ENCODE peak calls at places on chromosome 7, in eight cellular contexts. T is HepG2, B is adrenal gland, H is sigmoid colon, A is suprapubic skin, G is Peyer's patch, Y is uterus, M is IMR-90. P is an unnamed sample.

GRCh38 chr7:78764571-78764970 is 688.9 kb downstream of the MAGI2 start:
- DNase-seq in B (no peak), T (no peak), Y (no peak), G (no peak), H (no peak), A (no peak), M (no peak), P (no peak)

GRCh38 chr7:41573881-41574280 is 129.0 kb downstream of the INHBA start:
- DNase-seq in B (no peak), H (no peak), M (peak; percentile 23), Y (no peak), G (no peak), A (no peak), T (no peak), P (no peak)

GRCh38 chr7:73433924-73434700 is 534 bp downstream of the FZD9 start:
- DNase-seq in A (no peak), Y (no peak), H (no peak), T (no peak), G (no peak), M (no peak), B (no peak), P (no peak)

GRCh38 chr7:33979807-33980355 is 74.5 kb downstream of the BMPER start:
- DNase-seq in A (no peak), M (peak; percentile 99), B (no peak), G (no peak), H (no peak), T (peak; percentile 5), Y (no peak), P (no peak)

GRCh38 chr7:34090796-34091195 is 185.5 kb downstream of the BMPER start:
- DNase-seq in H (no peak), A (no peak), T (no peak), M (peak; percentile 5), B (no peak), G (no peak), Y (no peak), P (no peak)

GRCh38 chr7:112060625-112061024 is 145.6 kb downstream of the DOCK4 start:
- DNase-seq in A (no peak), Y (no peak), T (peak; percentile 85), B (no peak), M (no peak), G (no peak), H (no peak), P (no peak)

GRCh38 chr7:66076459-66077329 is 1.1 kb downstream of the ASL start:
- DNase-seq in T (peak; percentile 70), A (no peak), M (no peak), G (no peak), B (no peak), H (no peak), Y (no peak), P (peak; percentile 86)

GRCh38 chr7:15836041-15836440 is 149.6 kb upstream of the MEOX2 start:
- DNase-seq in T (no peak), B (no peak), H (no peak), G (no peak), A (no peak), M (peak; percentile 50), Y (no peak), P (no peak)

GRCh38 chr7:25580156-25580555 is 351.9 kb upstream of the NPVF start:
- DNase-seq in G (no peak), A (no peak), H (no peak), Y (no peak), B (no peak), T (no peak), M (no peak), P (no peak)

GRCh38 chr7:55048221-55048859 is 29.5 kb downstream of the EGFR start:
- DNase-seq in M (no peak), T (peak; percentile 75), B (peak; percentile 60), G (no peak), Y (no peak), A (no peak), H (no peak), P (peak; percentile 56)

GRCh38 chr7:81111781-81112540 is 193.1 kb upstream of the SEMA3C start:
- DNase-seq in B (no peak), A (no peak), G (no peak), H (peak; percentile 71), T (no peak), Y (no peak), M (peak; percentile 72), P (no peak)

GRCh38 chr7:26686448-26686981 is 177.9 kb downstream of the SKAP2 start:
- DNase-seq in B (peak; percentile 55), A (peak; percentile 57), M (peak; percentile 92), Y (no peak), H (peak; percentile 66), T (peak; percentile 68), G (no peak), P (no peak)

GRCh38 chr7:107564553-107565298 is 955 bp downstream of the DUS4L start:
- DNase-seq in A (no peak), H (no peak), Y (no peak), M (peak; percentile 95), T (no peak), G (no peak), B (no peak), P (no peak)

GRCh38 chr7:136194843-136195242 is 217.7 kb upstream of the MTPN start:
- DNase-seq in H (no peak), Y (no peak), G (no peak), A (no peak), T (no peak), M (no peak), B (no peak), P (no peak)

GRCh38 chr7:156892086-156892800 is 740 bp downstream of the LMBR1 start:
- DNase-seq in Y (peak; percentile 49), A (peak; percentile 81), G (peak; percentile 56), T (peak; percentile 19), H (peak; percentile 75), B (peak; percentile 74), M (no peak), P (peak; percentile 75)

GRCh38 chr7:152674860-152675760 is 831 bp downstream of the XRCC2 start:
- DNase-seq in H (no peak), A (no peak), T (peak; percentile 47), G (no peak), Y (no peak), B (no peak), M (peak; percentile 29), P (peak; percentile 38)

DNA sequence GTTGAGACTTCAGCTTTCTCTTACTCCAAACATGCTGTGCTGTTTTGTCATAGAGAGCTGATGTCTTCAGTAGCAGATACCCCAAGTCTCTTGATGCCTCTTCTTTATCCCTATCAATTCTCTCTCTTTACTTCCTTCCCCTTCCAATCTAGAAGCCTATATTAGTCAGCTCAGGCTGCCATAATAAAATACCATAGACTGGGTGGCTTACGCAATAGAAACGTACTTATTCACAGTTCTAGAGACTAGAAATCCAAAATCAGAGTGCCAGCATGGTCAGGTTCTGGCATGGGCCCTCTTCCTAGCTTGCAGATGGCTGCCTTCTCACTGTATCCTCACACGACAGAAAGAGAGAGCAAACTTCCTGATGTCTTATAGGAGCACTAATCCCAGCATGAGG is 9.0 kb upstream of the GARS1 start:
- DNase-seq in M (peak; percentile 8), B (no peak), T (no peak), G (no peak), Y (no peak), H (no peak), A (no peak), P (no peak)
- H3K36me3 ChIP-seq in M (peaks cover 9% of the 10 kb centered on the region), B (peaks cover 30% of the 10 kb centered on the region), T (peaks cover 14% of the 10 kb centered on the region), G (peaks cover 44% of the 10 kb centered on the region), Y (no peaks in the 10 kb centered on the region), H (peaks cover 4% of the 10 kb centered on the region), A (peaks cover 42% of the 10 kb centered on the region), P (peaks cover 4% of the 10 kb centered on the region)

DNA sequence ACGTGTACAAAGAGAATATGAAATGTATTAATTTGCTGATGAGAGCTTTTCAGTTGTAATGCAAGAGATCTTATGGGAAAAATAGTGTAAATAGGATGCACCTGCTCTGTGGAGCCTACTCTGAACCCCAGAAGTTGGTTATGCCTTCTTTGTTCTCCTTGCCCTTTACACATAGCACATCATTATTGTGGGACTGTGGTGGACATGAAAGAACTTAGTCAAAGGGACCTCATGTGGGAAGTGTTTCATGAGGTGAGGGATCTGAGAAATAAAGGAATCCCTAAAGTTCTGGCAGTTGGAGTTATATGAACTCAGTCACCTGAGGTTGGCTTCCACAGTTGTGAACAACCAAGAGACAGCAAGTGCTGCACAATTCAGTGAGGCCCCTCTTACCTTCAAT is 66.1 kb downstream of the GRM8 start:
- DNase-seq in G (no peak), A (no peak), M (no peak), T (no peak), B (no peak), H (no peak), Y (no peak), P (no peak)
- TF ChIP-seq POLR2A in G (no peak), A (no peak), M (no peak), T (no peak), B (no peak), H (no peak), Y (no peak), P (no peak)

DNA sequence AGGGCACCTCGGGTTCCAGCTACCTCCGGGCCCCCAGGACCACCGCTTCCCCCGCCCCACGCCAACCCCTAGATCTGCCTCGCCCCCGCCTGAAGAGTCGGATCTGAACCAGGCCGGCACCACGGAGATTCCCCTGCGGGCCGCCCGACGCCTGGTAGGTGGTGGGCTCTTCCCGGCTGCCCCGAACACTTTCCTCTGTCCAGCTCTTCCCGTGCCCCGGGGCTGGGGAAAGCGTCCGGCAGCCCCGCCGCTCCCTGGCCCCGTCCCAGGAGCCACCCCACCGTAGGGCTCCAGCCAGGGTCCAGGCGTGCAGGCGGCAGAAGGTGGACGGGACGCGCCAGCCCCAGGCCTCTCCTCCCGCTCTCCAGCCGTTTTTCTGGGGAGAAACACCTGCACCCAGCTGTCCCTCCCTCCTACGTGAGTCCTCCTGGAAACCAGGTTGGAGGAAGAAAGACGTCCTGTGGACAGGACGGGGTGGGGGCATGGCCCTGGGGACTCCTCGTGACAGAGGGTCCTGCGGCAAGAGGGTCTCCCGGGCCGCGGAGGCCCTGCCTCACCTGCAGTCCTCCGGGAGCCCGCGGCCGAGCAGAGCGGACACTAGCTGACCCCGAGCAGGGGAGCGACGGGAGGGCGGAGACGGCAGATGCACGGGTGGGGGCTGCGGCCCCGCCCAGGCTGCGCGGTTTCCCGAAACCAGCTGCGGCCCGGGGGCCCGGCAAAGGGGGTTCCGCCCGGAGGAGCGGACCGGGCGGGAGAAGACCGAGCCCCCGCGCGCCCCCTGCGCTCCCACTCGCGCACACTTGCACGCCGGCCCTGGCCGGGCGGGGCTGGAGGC is at the start of gene TMEM176B:
- DNase-seq in Y (no peak), A (no peak), T (no peak), H (peak; percentile 78), B (no peak), M (no peak), G (peak; percentile 25), P (peak; percentile 84)
- H3K4me3 ChIP-seq in Y (peak within 1 kb of the TSS; percentile 49), A (peak within 1 kb of the TSS; percentile 64), T (no peak within 1 kb of the TSS), H (peak within 1 kb of the TSS; percentile 59), B (peak within 1 kb of the TSS; percentile 10), M (peak within 1 kb of the TSS; percentile 21), G (peak within 1 kb of the TSS; percentile 78), P (peak within 1 kb of the TSS; percentile 92)

GRCh38 chr7:148772297-148773089 is 73.8 kb downstream of the CUL1 start:
- DNase-seq in T (no peak), Y (no peak), B (no peak), G (no peak), M (peak; percentile 98), H (no peak), A (no peak), P (no peak)

GRCh38 chr7:148773344-148773743 is 74.6 kb downstream of the CUL1 start:
- DNase-seq in T (no peak), M (no peak), H (no peak), B (no peak), Y (no peak), A (no peak), G (no peak), P (no peak)

DNA sequence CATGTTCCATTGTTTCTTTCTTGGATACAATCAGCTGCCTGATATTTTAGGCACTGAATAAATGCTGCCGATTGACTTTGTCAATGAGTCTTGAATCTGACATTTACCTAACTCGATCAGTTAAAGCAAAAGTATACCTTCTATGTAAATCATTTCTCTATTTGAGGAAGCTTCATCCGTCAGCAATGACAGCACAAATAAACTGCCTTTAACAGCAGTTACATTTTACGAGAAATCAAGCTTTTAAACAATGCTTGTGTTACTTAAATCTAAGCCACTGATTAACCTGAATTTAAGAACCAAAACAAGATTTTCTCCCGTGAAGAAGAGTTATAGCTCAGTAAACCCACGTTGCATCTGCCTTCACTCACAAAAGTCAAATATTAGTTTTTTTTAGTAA is 71.3 kb downstream of the CUL1 start:
- DNase-seq in M (no peak), Y (no peak), H (no peak), A (no peak), B (no peak), T (no peak), G (no peak), P (no peak)
- H3K36me3 ChIP-seq in M (peaks cover 19% of the 10 kb centered on the region), Y (no peaks in the 10 kb centered on the region), H (peaks cover 28% of the 10 kb centered on the region), A (peaks cover 80% of the 10 kb centered on the region), B (peaks cover 46% of the 10 kb centered on the region), T (peaks cover 77% of the 10 kb centered on the region), G (peaks cover 76% of the 10 kb centered on the region), P (peaks cover 63% of the 10 kb centered on the region)